ENCODE peak calls at places on chromosomes 1 and 21, in nine cellular contexts. K, T, I, X, V, J, Z, U and C are unnamed samples.

GRCh38 chr21:46424062-46424591 is 34.6 kb upstream of the DIP2A start:
- DNase-seq in T (no peak), V (no peak), K (no peak), X (no peak), I (no peak), J (no peak), Z (no peak), U (no peak), C (peak)

GRCh38 chr1:26772687-26773086 is 15.1 kb upstream of the PIGV start:
- DNase-seq in T (no peak), I (no peak), U (no peak), J (no peak), K (no peak), Z (peak), V (no peak), X (no peak), C (peak)

GRCh38 chr1:160708821-160709220 is 2.8 kb downstream of the CD48 start:
- DNase-seq in V (no peak), U (no peak), I (no peak), Z (no peak), X (no peak), T (no peak), K (no peak), J (no peak), C (no peak)

GRCh38 chr1:206734499-206735142 is 36.0 kb upstream of the IL19 start:
- DNase-seq in T (no peak), X (peak), I (no peak), U (no peak), V (peak), J (peak), Z (peak), K (peak), C (peak)

GRCh38 chr1:17629460-17629859 is 90.0 kb downstream of the ARHGEF10L start:
- DNase-seq in X (no peak), I (no peak), K (no peak), T (no peak), J (no peak), U (no peak), Z (no peak), V (no peak), C (peak)

GRCh38 chr1:155078496-155079209 is at the start of gene EFNA3:
- DNase-seq in K (peak), X (peak), U (no peak), T (no peak), Z (peak), I (no peak), J (peak), V (peak), C (no peak)

GRCh38 chr1:62131093-62131725 is 63.4 kb upstream of the L1TD1 start:
- DNase-seq in V (peak), U (peak), X (peak), I (no peak), K (peak), Z (peak), T (no peak), J (peak), C (peak)

GRCh38 chr1:41850029-41850428 is 68.7 kb downstream of the HIVEP3 start:
- DNase-seq in V (no peak), J (no peak), K (no peak), Z (no peak), I (no peak), U (peak), T (no peak), X (no peak), C (no peak)

GRCh38 chr1:13808729-13809131 is 108.7 kb downstream of the PRDM2 start:
- DNase-seq in K (no peak), I (no peak), J (no peak), Z (peak), X (no peak), V (no peak), U (no peak), T (no peak), C (peak)

GRCh38 chr1:21641967-21642366 is 27.2 kb downstream of the RAP1GAP start:
- DNase-seq in X (no peak), J (no peak), V (no peak), T (no peak), U (no peak), Z (no peak), I (no peak), K (peak), C (no peak)

GRCh38 chr1:16418823-16419425 is 18.3 kb downstream of the SPATA21 start:
- DNase-seq in U (no peak), I (no peak), K (no peak), X (no peak), Z (peak), J (no peak), T (no peak), V (no peak), C (no peak)

GRCh38 chr1:166849135-166849534 is 9.9 kb downstream of the POGK start:
- DNase-seq in K (no peak), J (no peak), T (no peak), V (no peak), I (no peak), X (no peak), Z (no peak), U (no peak), C (no peak)

GRCh38 chr1:1136547-1137230 is 20.8 kb upstream of the C1orf159 start:
- DNase-seq in J (no peak), K (peak), X (no peak), T (no peak), I (no peak), V (no peak), Z (no peak), U (peak), C (no peak)

GRCh38 chr1:162682013-162682419 is 49.8 kb downstream of the DDR2 start:
- DNase-seq in X (no peak), T (no peak), J (no peak), U (no peak), V (no peak), Z (no peak), K (no peak), I (no peak), C (no peak)

GRCh38 chr1:210201671-210202070 is 30.9 kb upstream of the SERTAD4 start:
- DNase-seq in J (no peak), U (no peak), I (no peak), V (no peak), K (no peak), Z (peak), T (no peak), X (no peak), C (no peak)

GRCh38 chr1:156838972-156839371 is 19.9 kb downstream of the INSRR start:
- DNase-seq in X (no peak), K (no peak), V (peak), U (peak), J (peak), Z (no peak), I (no peak), T (no peak), C (peak)

GRCh38 chr1:68359045-68359444 is 90.7 kb downstream of the RPE65 start:
- DNase-seq in J (no peak), Z (peak), X (no peak), I (no peak), K (no peak), U (no peak), T (no peak), V (no peak), C (no peak)

GRCh38 chr1:31239653-31240241 is at the start of gene NKAIN1:
- DNase-seq in T (no peak), U (no peak), V (peak), I (no peak), J (peak), K (no peak), Z (peak), X (no peak), C (peak)

GRCh38 chr1:65429806-65430205 is 9.3 kb downstream of the LEPR start:
- DNase-seq in V (no peak), U (no peak), T (no peak), J (no peak), Z (peak), X (no peak), I (no peak), K (no peak), C (no peak)

GRCh38 chr1:112061852-112062451 is 72.5 kb upstream of the KCND3 start:
- DNase-seq in J (no peak), I (no peak), X (no peak), U (no peak), K (no peak), T (no peak), V (no peak), Z (no peak), C (no peak)

GRCh38 chr1:29651684-29652665 is 415.7 kb downstream of the PTPRU start:
- DNase-seq in U (no peak), J (no peak), T (peak), K (no peak), V (peak), X (no peak), I (no peak), Z (no peak), C (no peak)

GRCh38 chr1:147225193-147225730 is at the start of gene FMO5:
- DNase-seq in T (no peak), J (peak), Z (peak), U (peak), I (no peak), K (peak), V (peak), X (no peak), C (peak)

GRCh38 chr1:201356701-201357100 is 20.8 kb downstream of the TNNT2 start:
- DNase-seq in X (no peak), U (no peak), K (no peak), T (no peak), I (no peak), V (no peak), J (no peak), Z (no peak), C (no peak)

GRCh38 chr1:51410568-51411460 is 80.5 kb upstream of the TTC39A start:
- DNase-seq in X (no peak), K (no peak), I (no peak), V (no peak), Z (no peak), U (no peak), T (no peak), J (no peak), C (peak)

GRCh38 chr1:26787381-26787705 is 407 bp upstream of the PIGV start:
- DNase-seq in I (peak), Z (peak), U (peak), J (peak), V (no peak), T (no peak), K (no peak), X (peak), C (no peak)

GRCh38 chr1:38745476-38746410 is 113.8 kb downstream of the RRAGC start:
- DNase-seq in K (no peak), I (no peak), Z (no peak), U (no peak), T (no peak), V (no peak), J (no peak), X (no peak), C (no peak)

GRCh38 chr1:172658871-172659453 is at the start of gene FASLG:
- DNase-seq in J (no peak), V (no peak), I (no peak), X (peak), U (no peak), Z (no peak), T (no peak), K (no peak), C (no peak)

GRCh38 chr1:203592728-203593127 is 33.9 kb upstream of the ATP2B4 start:
- DNase-seq in U (no peak), T (no peak), K (no peak), V (no peak), I (no peak), J (no peak), Z (peak), X (no peak), C (peak)

GRCh38 chr1:24724345-24725208 is 20.7 kb upstream of the CLIC4 start:
- DNase-seq in J (no peak), I (no peak), U (no peak), Z (peak), T (peak), K (peak), V (no peak), X (no peak), C (peak)

GRCh38 chr1:7373936-7374760 is 396.9 kb upstream of the VAMP3 start:
- DNase-seq in X (no peak), T (peak), I (no peak), V (peak), Z (peak), J (no peak), K (no peak), U (no peak), C (no peak)

GRCh38 chr1:47689894-47690293 is 252.1 kb downstream of the FOXD2 start:
- DNase-seq in X (no peak), I (no peak), U (no peak), V (peak), T (peak), J (no peak), K (no peak), Z (no peak), C (no peak)

GRCh38 chr1:84582802-84583587 is 8.8 kb upstream of the CTBS start:
- DNase-seq in J (no peak), X (no peak), I (no peak), T (no peak), V (no peak), Z (no peak), K (no peak), U (no peak), C (peak)